ENCODE peak calls at places on chromosome 12, in five cellular contexts. One of them, this sample, is unnamed.

GRCh38 chr12:113392563-113392962 is 11.1 kb downstream of the SDS start:
- DNase-seq in glutamatergic neuron: no peak
- DNase-seq in progenitor cell of endocrine pancreas: no peak
- DNase-seq in A549: no peak
- DNase-seq in nephron progenitor cell: no peak
- DNase-seq in this sample: no peak

GRCh38 chr12:117485984-117486839 is 124.8 kb upstream of the NOS1 start:
- DNase-seq in progenitor cell of endocrine pancreas: no peak
- DNase-seq in A549: peak; percentile 70
- DNase-seq in nephron progenitor cell: no peak
- DNase-seq in glutamatergic neuron: no peak
- DNase-seq in this sample: no peak

GRCh38 chr12:49342914-49343731 is 3.6 kb upstream of the DNAJC22 start:
- DNase-seq in nephron progenitor cell: peak; percentile 82
- DNase-seq in progenitor cell of endocrine pancreas: no peak
- DNase-seq in A549: no peak
- DNase-seq in glutamatergic neuron: peak; percentile 59
- DNase-seq in this sample: no peak

GRCh38 chr12:64124511-64125197 is 97.4 kb downstream of the KICS2 start:
- DNase-seq in nephron progenitor cell: no peak
- DNase-seq in A549: no peak
- DNase-seq in glutamatergic neuron: no peak
- DNase-seq in progenitor cell of endocrine pancreas: no peak
- DNase-seq in this sample: no peak

GRCh38 chr12:111256629-111257434 is 112.1 kb downstream of the PHETA1 start:
- DNase-seq in progenitor cell of endocrine pancreas: no peak
- DNase-seq in glutamatergic neuron: no peak
- DNase-seq in nephron progenitor cell: no peak
- DNase-seq in A549: no peak
- DNase-seq in this sample: no peak

GRCh38 chr12:22935090-22935489 is 310.1 kb downstream of the ETNK1 start:
- DNase-seq in nephron progenitor cell: no peak
- DNase-seq in progenitor cell of endocrine pancreas: no peak
- DNase-seq in A549: no peak
- DNase-seq in glutamatergic neuron: peak; percentile 36
- DNase-seq in this sample: no peak

GRCh38 chr12:76866726-76867125 is 12.1 kb downstream of the CSRP2 start:
- DNase-seq in glutamatergic neuron: peak; percentile 28
- DNase-seq in A549: no peak
- DNase-seq in progenitor cell of endocrine pancreas: no peak
- DNase-seq in nephron progenitor cell: peak; percentile 36
- DNase-seq in this sample: no peak

GRCh38 chr12:108618079-108618952 is 15.4 kb downstream of the SELPLG start:
- DNase-seq in glutamatergic neuron: peak; percentile 88
- DNase-seq in nephron progenitor cell: peak; percentile 90
- DNase-seq in progenitor cell of endocrine pancreas: peak; percentile 74
- DNase-seq in A549: peak; percentile 90
- DNase-seq in this sample: peak; percentile 94

GRCh38 chr12:76698316-76698715 is 65.6 kb upstream of the ZDHHC17 start:
- DNase-seq in progenitor cell of endocrine pancreas: no peak
- DNase-seq in nephron progenitor cell: no peak
- DNase-seq in glutamatergic neuron: no peak
- DNase-seq in A549: no peak
- DNase-seq in this sample: no peak

GRCh38 chr12:121580959-121581680 is at the start of gene KDM2B:
- DNase-seq in progenitor cell of endocrine pancreas: no peak
- DNase-seq in A549: no peak
- DNase-seq in glutamatergic neuron: no peak
- DNase-seq in nephron progenitor cell: peak; percentile 25
- DNase-seq in this sample: no peak

GRCh38 chr12:77645966-77646598 is 184.6 kb upstream of the NAV3 start:
- DNase-seq in progenitor cell of endocrine pancreas: no peak
- DNase-seq in glutamatergic neuron: no peak
- DNase-seq in A549: no peak
- DNase-seq in nephron progenitor cell: no peak
- DNase-seq in this sample: no peak

GRCh38 chr12:87661770-87662402 is 367.3 kb downstream of the C12orf50 start:
- DNase-seq in glutamatergic neuron: no peak
- DNase-seq in progenitor cell of endocrine pancreas: no peak
- DNase-seq in nephron progenitor cell: no peak
- DNase-seq in A549: no peak
- DNase-seq in this sample: no peak

GRCh38 chr12:87671757-87672156 is 357.4 kb downstream of the C12orf50 start:
- DNase-seq in A549: no peak
- DNase-seq in progenitor cell of endocrine pancreas: no peak
- DNase-seq in nephron progenitor cell: no peak
- DNase-seq in glutamatergic neuron: no peak
- DNase-seq in this sample: no peak

GRCh38 chr12:87670448-87670847 is 358.8 kb downstream of the C12orf50 start:
- DNase-seq in glutamatergic neuron: no peak
- DNase-seq in A549: no peak
- DNase-seq in nephron progenitor cell: no peak
- DNase-seq in progenitor cell of endocrine pancreas: no peak
- DNase-seq in this sample: no peak

DNA sequence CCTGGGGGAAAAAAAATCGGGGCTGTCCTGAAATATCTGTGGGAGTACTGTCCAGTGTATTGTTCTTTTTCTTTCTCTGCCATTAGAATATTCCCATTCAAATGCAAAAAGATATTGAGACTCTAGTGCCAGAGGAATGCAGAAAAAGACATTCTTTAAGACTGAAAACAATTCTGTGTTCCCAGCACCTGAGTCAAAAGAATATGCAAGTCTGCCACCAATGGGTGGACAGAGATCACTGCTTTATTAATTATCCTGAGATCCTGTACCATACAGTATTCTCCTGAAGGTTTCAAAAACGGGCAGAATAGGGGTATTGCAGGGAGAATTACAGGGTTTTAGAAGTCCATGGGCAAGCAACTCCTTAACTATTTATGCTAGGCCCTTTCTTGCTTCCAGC is 361.8 kb downstream of the C12orf50 start:
- DNase-seq in progenitor cell of endocrine pancreas: no peak
- DNase-seq in A549: no peak
- DNase-seq in nephron progenitor cell: no peak
- DNase-seq in glutamatergic neuron: no peak
- DNase-seq in this sample: no peak
- TF ChIP-seq CTCF in progenitor cell of endocrine pancreas: peak; percentile 12
- TF ChIP-seq CTCF in A549: peak; percentile 41
- TF ChIP-seq CTCF in nephron progenitor cell: no peak
- TF ChIP-seq CTCF in glutamatergic neuron: no peak
- TF ChIP-seq CTCF in this sample: peak; percentile 55

GRCh38 chr12:57737467-57738141 is 938 bp downstream of the AGAP2 start:
- DNase-seq in nephron progenitor cell: peak; percentile 64
- DNase-seq in A549: no peak
- DNase-seq in progenitor cell of endocrine pancreas: no peak
- DNase-seq in glutamatergic neuron: peak; percentile 71
- DNase-seq in this sample: no peak
- TF ChIP-seq CTCF in nephron progenitor cell: no peak
- TF ChIP-seq CTCF in A549: peak; percentile 47
- TF ChIP-seq CTCF in progenitor cell of endocrine pancreas: peak; percentile 31
- TF ChIP-seq CTCF in glutamatergic neuron: no peak
- TF ChIP-seq CTCF in this sample: peak; percentile 62

DNA sequence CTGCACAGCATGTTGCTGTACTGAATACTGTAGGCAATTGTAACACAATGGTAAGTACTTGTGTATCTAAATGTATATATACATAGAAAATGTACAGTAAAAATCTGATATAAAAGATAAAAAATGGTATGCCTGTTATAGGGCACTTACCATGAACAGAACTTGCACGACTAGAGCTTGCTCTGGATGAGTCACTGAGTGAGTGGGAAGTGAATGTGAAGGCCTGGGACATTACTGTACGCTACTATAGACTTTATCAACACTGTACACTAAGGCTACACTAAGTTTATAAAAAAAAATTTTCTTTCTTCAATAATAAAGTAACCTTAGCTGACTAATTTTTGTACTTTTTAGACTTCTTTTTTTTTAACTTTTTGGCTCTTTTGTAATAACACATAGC is 24.2 kb upstream of the NEDD1 start:
- DNase-seq in glutamatergic neuron: no peak
- DNase-seq in progenitor cell of endocrine pancreas: no peak
- DNase-seq in nephron progenitor cell: no peak
- DNase-seq in A549: no peak
- DNase-seq in this sample: no peak
- TF ChIP-seq CTCF in glutamatergic neuron: no peak
- TF ChIP-seq CTCF in progenitor cell of endocrine pancreas: no peak
- TF ChIP-seq CTCF in nephron progenitor cell: no peak
- TF ChIP-seq CTCF in A549: no peak
- TF ChIP-seq CTCF in this sample: no peak

GRCh38 chr12:103833891-103834290 is 7.1 kb downstream of the NT5DC3 start:
- DNase-seq in progenitor cell of endocrine pancreas: no peak
- DNase-seq in A549: no peak
- DNase-seq in nephron progenitor cell: no peak
- DNase-seq in glutamatergic neuron: no peak
- DNase-seq in this sample: no peak
- TF ChIP-seq CTCF in progenitor cell of endocrine pancreas: no peak
- TF ChIP-seq CTCF in A549: no peak
- TF ChIP-seq CTCF in nephron progenitor cell: no peak
- TF ChIP-seq CTCF in glutamatergic neuron: no peak
- TF ChIP-seq CTCF in this sample: no peak

GRCh38 chr12:14393736-14394135 is 28.3 kb downstream of the ATF7IP start:
- DNase-seq in nephron progenitor cell: no peak
- DNase-seq in A549: no peak
- DNase-seq in progenitor cell of endocrine pancreas: no peak
- DNase-seq in glutamatergic neuron: no peak
- DNase-seq in this sample: no peak

GRCh38 chr12:14390885-14391530 is 25.5 kb downstream of the ATF7IP start:
- DNase-seq in nephron progenitor cell: no peak
- DNase-seq in A549: no peak
- DNase-seq in progenitor cell of endocrine pancreas: no peak
- DNase-seq in glutamatergic neuron: no peak
- DNase-seq in this sample: no peak

GRCh38 chr12:14394317-14395058 is 29.0 kb downstream of the ATF7IP start:
- DNase-seq in nephron progenitor cell: peak; percentile 4
- DNase-seq in progenitor cell of endocrine pancreas: no peak
- DNase-seq in A549: peak; percentile 57
- DNase-seq in glutamatergic neuron: no peak
- DNase-seq in this sample: no peak

GRCh38 chr12:14396071-14396470 is 30.6 kb downstream of the ATF7IP start:
- DNase-seq in glutamatergic neuron: no peak
- DNase-seq in A549: no peak
- DNase-seq in nephron progenitor cell: no peak
- DNase-seq in progenitor cell of endocrine pancreas: no peak
- DNase-seq in this sample: no peak

DNA sequence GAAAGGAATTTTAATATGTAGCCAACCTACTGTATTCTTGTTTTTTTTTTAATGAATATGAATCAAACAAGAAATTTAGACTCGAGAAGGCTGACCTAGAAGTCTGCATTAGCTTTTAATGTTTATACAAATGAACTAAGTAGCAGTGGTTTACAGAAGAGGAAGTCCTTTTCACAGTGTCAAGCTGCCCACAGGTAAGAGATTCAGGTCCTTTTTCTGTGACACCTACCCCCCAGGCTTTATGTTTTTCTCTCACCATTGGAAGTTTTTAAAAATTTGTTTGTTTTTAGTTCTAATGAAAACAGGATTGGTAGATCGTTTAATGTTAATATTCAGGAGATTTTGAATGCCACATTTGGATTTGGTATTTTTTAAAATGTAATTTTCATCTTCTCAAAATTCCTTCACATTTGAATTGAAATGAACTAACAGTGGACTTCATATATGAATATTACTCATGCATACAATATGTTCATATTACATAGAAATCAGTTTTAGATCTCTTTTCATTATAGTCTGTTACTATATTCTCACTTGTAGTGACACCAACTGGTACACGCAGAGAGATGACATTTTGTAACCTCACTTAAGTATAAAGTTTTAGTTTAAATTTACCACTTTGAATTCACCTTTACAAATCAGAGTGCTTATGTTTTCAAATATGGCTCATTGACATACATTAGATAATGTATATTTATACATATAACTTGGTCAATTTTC is 29.7 kb downstream of the ATF7IP start:
- DNase-seq in nephron progenitor cell: no peak
- DNase-seq in glutamatergic neuron: no peak
- DNase-seq in progenitor cell of endocrine pancreas: no peak
- DNase-seq in A549: no peak
- DNase-seq in this sample: no peak
- TF ChIP-seq CTCF in nephron progenitor cell: no peak
- TF ChIP-seq CTCF in glutamatergic neuron: no peak
- TF ChIP-seq CTCF in progenitor cell of endocrine pancreas: no peak
- TF ChIP-seq CTCF in A549: no peak
- TF ChIP-seq CTCF in this sample: no peak

DNA sequence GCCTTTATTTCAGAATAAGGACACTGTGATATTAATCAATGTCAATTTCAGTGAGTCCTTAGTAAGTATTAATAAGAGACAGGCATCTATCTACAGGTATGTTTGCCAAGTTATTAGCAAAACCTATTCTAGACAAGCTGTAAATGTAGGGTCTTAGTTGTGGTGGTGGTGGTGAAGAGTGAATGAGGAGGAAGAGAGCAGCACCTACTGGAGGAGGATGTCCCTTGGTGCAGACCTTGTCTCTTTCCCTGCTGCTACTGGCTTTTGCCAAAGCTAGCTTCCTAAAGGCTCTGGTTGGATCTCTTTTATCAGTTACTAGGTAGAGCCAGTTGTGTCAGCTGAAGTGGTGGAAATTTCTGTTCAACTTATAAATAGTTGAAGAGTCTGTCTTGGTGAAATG is 304.8 kb upstream of the ATP2B1 start:
- DNase-seq in nephron progenitor cell: no peak
- DNase-seq in A549: no peak
- DNase-seq in progenitor cell of endocrine pancreas: no peak
- DNase-seq in glutamatergic neuron: no peak
- DNase-seq in this sample: no peak
- TF ChIP-seq CTCF in nephron progenitor cell: no peak
- TF ChIP-seq CTCF in A549: no peak
- TF ChIP-seq CTCF in progenitor cell of endocrine pancreas: no peak
- TF ChIP-seq CTCF in glutamatergic neuron: no peak
- TF ChIP-seq CTCF in this sample: peak; percentile 13

GRCh38 chr12:54572881-54573280 is 15.6 kb downstream of the PPP1R1A start:
- DNase-seq in progenitor cell of endocrine pancreas: no peak
- DNase-seq in glutamatergic neuron: no peak
- DNase-seq in A549: no peak
- DNase-seq in nephron progenitor cell: no peak
- DNase-seq in this sample: no peak
- TF ChIP-seq CTCF in progenitor cell of endocrine pancreas: no peak
- TF ChIP-seq CTCF in glutamatergic neuron: no peak
- TF ChIP-seq CTCF in A549: no peak
- TF ChIP-seq CTCF in nephron progenitor cell: no peak
- TF ChIP-seq CTCF in this sample: no peak

DNA sequence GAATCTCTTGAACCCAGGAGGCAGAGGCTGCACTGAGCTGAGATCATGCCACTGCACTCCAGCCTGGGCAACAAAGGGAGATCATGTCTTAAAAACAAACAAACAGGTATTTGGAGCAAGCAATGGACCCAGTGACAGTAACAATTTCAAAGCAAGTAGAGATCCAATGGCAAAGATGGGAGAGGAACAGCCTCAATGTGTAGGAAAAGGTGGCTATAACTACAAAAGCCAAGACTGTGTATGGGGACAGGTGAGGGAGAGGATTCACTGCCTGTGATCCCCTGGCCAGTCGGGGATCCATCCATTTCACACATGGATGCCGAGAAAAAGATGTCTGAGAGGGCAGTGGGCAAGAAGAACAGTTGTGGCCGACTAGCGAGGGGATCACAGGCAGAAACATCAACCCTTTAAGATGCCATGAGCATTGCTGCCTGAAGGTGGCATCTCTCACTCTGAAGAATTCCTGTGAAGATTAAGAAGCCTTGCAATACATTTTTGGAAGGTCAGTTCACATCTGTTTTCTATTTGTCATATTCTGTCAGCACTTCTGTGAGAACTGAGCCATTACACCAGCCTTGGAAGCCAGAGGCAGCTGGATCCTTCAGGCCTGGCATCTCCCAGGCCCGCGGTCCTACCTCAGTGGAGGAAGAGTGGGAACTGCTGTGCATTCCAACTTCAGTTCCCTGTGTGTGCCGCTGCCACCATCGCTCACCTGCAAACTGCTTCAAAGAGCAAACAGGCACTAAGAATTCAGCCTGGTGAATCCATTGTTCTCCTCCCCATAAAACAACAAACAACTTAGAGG is 54.5 kb upstream of the FRS2 start:
- DNase-seq in nephron progenitor cell: peak; percentile 44
- DNase-seq in A549: peak; percentile 40
- DNase-seq in glutamatergic neuron: peak; percentile 28
- DNase-seq in progenitor cell of endocrine pancreas: peak; percentile 23
- DNase-seq in this sample: peak; percentile 87
- TF ChIP-seq CTCF in nephron progenitor cell: peak; percentile 63
- TF ChIP-seq CTCF in A549: peak; percentile 74
- TF ChIP-seq CTCF in glutamatergic neuron: peak; percentile 53
- TF ChIP-seq CTCF in progenitor cell of endocrine pancreas: peak; percentile 81
- TF ChIP-seq CTCF in this sample: peak; percentile 88